ENCODE peak calls at places on chromosomes 1 and 21, in seven cellular contexts. T is A673, W is astrocyte of the spinal cord, L is body of pancreas, B is GM13977, Y is A549, U is dorsolateral prefrontal cortex. Z is an unnamed sample.

GRCh38 chr1:198201956-198202784 is 45.4 kb downstream of the NEK7 start:
- DNase-seq in T (no peak), W (no peak), L (no peak), U (no peak), Y (no peak), B (peak), Z (no peak)

GRCh38 chr1:14067686-14068085 is 367.7 kb downstream of the PRDM2 start:
- DNase-seq in L (no peak), W (no peak), T (no peak), B (no peak), U (peak), Y (no peak), Z (no peak)

GRCh38 chr1:16993521-16994038 is 13.2 kb upstream of the MFAP2 start:
- DNase-seq in W (no peak), T (no peak), L (no peak), U (no peak), B (no peak), Y (no peak), Z (no peak)

GRCh38 chr1:11537380-11537764 is 58.4 kb downstream of the DISP3 start:
- DNase-seq in T (no peak), W (no peak), Y (no peak), B (no peak), L (no peak), U (no peak), Z (no peak)

GRCh38 chr21:42306366-42307035 is 8.7 kb downstream of the TFF3 start:
- DNase-seq in W (no peak), B (no peak), Y (no peak), U (peak), L (no peak), T (no peak), Z (no peak)

GRCh38 chr1:240500681-240501080 is 111.3 kb downstream of the GREM2 start:
- DNase-seq in L (no peak), U (no peak), Y (no peak), T (no peak), W (no peak), B (no peak), Z (no peak)

GRCh38 chr1:203228670-203229069 is 803 bp downstream of the CHIT1 start:
- DNase-seq in W (no peak), T (no peak), Y (no peak), U (no peak), L (no peak), B (no peak), Z (no peak)

GRCh38 chr1:185972096-185972875 is 238.1 kb downstream of the HMCN1 start:
- DNase-seq in U (no peak), W (no peak), L (no peak), T (no peak), B (no peak), Y (no peak), Z (no peak)

GRCh38 chr21:41598561-41599511 is 90.9 kb upstream of the TMPRSS2 start:
- DNase-seq in L (peak), T (no peak), Y (no peak), W (no peak), B (no peak), U (no peak), Z (no peak)

GRCh38 chr1:232868793-232869491 is 63.7 kb downstream of the MAP10 start:
- DNase-seq in U (no peak), B (no peak), L (peak), T (peak), W (peak), Y (peak), Z (no peak)

GRCh38 chr1:228323401-228323800 is 83.2 kb downstream of the TRIM11 start:
- DNase-seq in B (no peak), L (no peak), W (no peak), Y (no peak), T (no peak), U (no peak), Z (no peak)

GRCh38 chr1:12447301-12447700 is 170.7 kb downstream of the DHRS3 start:
- DNase-seq in T (no peak), W (peak), L (no peak), Y (no peak), B (no peak), U (no peak), Z (no peak)

GRCh38 chr1:47621977-47622376 is 184.1 kb downstream of the FOXD2 start:
- DNase-seq in Y (no peak), U (no peak), W (no peak), T (no peak), B (no peak), L (no peak), Z (peak)

GRCh38 chr1:9555942-9556341 is 16.7 kb downstream of the SLC25A33 start:
- DNase-seq in W (no peak), U (no peak), L (no peak), B (no peak), Y (no peak), T (no peak), Z (no peak)

GRCh38 chr1:107795471-107795870 is 169.5 kb downstream of the VAV3 start:
- DNase-seq in W (no peak), B (no peak), Y (no peak), L (no peak), T (peak), U (no peak), Z (no peak)

GRCh38 chr1:96220644-96221043 is 500.9 kb upstream of the PTBP2 start:
- DNase-seq in B (no peak), T (no peak), U (no peak), Y (no peak), L (no peak), W (no peak), Z (no peak)

GRCh38 chr1:64960731-64961130 is 5.6 kb downstream of the JAK1 start:
- DNase-seq in L (no peak), T (no peak), Y (no peak), B (peak), W (no peak), U (no peak), Z (no peak)

GRCh38 chr21:45385549-45386050 is 19.4 kb upstream of the COL18A1 start:
- DNase-seq in L (no peak), U (no peak), Y (no peak), T (no peak), W (no peak), B (no peak), Z (peak)

GRCh38 chr21:33111577-33111976 is 41.6 kb downstream of the OLIG1 start:
- DNase-seq in L (no peak), Y (no peak), B (no peak), T (no peak), U (no peak), W (no peak), Z (no peak)

GRCh38 chr1:208437416-208437815 is 193.2 kb upstream of the PLXNA2 start:
- DNase-seq in L (no peak), T (no peak), Y (no peak), B (no peak), W (peak), U (no peak), Z (no peak)

GRCh38 chr1:234779160-234779538 is 169.2 kb upstream of the IRF2BP2 start:
- DNase-seq in Y (no peak), U (no peak), W (no peak), L (no peak), T (peak), B (no peak), Z (no peak)

GRCh38 chr1:152869808-152870419 is 8.2 kb upstream of the SMCP start:
- DNase-seq in L (peak), Y (peak), T (peak), U (peak), W (peak), B (peak), Z (no peak)

GRCh38 chr1:7558481-7558880 is 212.6 kb upstream of the VAMP3 start:
- DNase-seq in T (no peak), U (no peak), W (no peak), B (no peak), L (no peak), Y (no peak), Z (peak)

GRCh38 chr1:212488436-212489283 is 55.9 kb downstream of the NENF start:
- DNase-seq in Y (peak), B (peak), W (peak), L (peak), T (no peak), U (no peak), Z (peak)

GRCh38 chr21:34986561-34987533 is 62.3 kb downstream of the RUNX1 start:
- DNase-seq in T (no peak), L (peak), U (no peak), W (peak), B (peak), Y (no peak), Z (no peak)

Z was measured in heart left ventricle.